ENCODE peak calls at places on chromosome 22, in four cellular contexts. W is endothelial cell, L is HS-5, J is hippocampal formation. D is an unnamed sample.

GRCh38 chr22:37284126-37284806 is 2.0 kb downstream of the CYTH4 start:
- DNase-seq in W (no peak), L (no peak), J (no peak), D (no peak)

GRCh38 chr22:45478108-45478771 is 24.4 kb upstream of the FBLN1 start:
- DNase-seq in W (no peak), L (peak), J (no peak), D (no peak)

GRCh38 chr22:38174626-38175025 is 7.0 kb downstream of the PLA2G6 start:
- DNase-seq in W (no peak), L (no peak), J (no peak), D (no peak)

GRCh38 chr22:41672780-41673509 is 15.7 kb downstream of the SNU13 start:
- DNase-seq in W (no peak), L (no peak), J (no peak), D (no peak)

GRCh38 chr22:22026157-22026831 is 43.7 kb upstream of the TOP3B start:
- DNase-seq in W (no peak), L (no peak), J (no peak), D (peak)

GRCh38 chr22:19951351-19951750 is 9.7 kb upstream of the TXNRD2 start:
- DNase-seq in W (no peak), L (no peak), J (no peak), D (no peak)

GRCh38 chr22:44033287-44033686 is 9.2 kb downstream of the PARVB start:
- DNase-seq in W (no peak), L (no peak), J (no peak), D (no peak)

GRCh38 chr22:30402036-30402759 is 5.4 kb downstream of the SEC14L2 start:
- DNase-seq in W (no peak), L (no peak), J (no peak), D (no peak)